ENCODE peak calls at places on chromosomes 4 and X, in five cellular contexts. J, Z, C, A and V are unnamed samples.

GRCh38 chr4:142567199-142567598 is 278.9 kb downstream of the INPP4B start:
- DNase-seq in A (peak), Z (no peak), J (no peak), C (no peak), V (no peak)

GRCh38 chr4:38860788-38861424 is 4.3 kb upstream of the TLR6 start:
- DNase-seq in Z (peak), J (peak), A (no peak), C (peak), V (peak)

GRCh38 chrX:120456973-120457372 is 12.1 kb downstream of the LAMP2 start:
- DNase-seq in Z (no peak), A (no peak), J (peak), C (no peak), V (peak)

GRCh38 chr4:168859888-168860694 is 150.0 kb downstream of the CBR4 start:
- DNase-seq in Z (no peak), J (no peak), C (no peak), A (no peak), V (no peak)

GRCh38 chrX:49209434-49210251 is 9.7 kb upstream of the SYP start:
- DNase-seq in J (no peak), A (no peak), C (no peak), Z (no peak), V (no peak)

GRCh38 chrX:105837227-105837626 is 14.9 kb downstream of the NRK start:
- DNase-seq in A (no peak), C (no peak), Z (no peak), J (peak), V (peak)

GRCh38 chrX:1860936-1861670 is 246.2 kb downstream of the ASMT start:
- DNase-seq in C (no peak), Z (no peak), J (no peak), A (no peak), V (no peak)

GRCh38 chrX:44795945-44796450 is 47.8 kb upstream of the DUSP21 start:
- DNase-seq in C (no peak), Z (no peak), J (peak), A (no peak), V (no peak)

GRCh38 chrX:47191806-47192401 is 1.7 kb upstream of the UBA1 start:
- DNase-seq in A (no peak), J (no peak), C (no peak), Z (no peak), V (no peak)

GRCh38 chrX:101460669-101461068 is 24.6 kb upstream of the ARMCX4 start:
- DNase-seq in J (peak), Z (no peak), A (no peak), C (no peak), V (no peak)

GRCh38 chrX:121832446-121832845 is 785.0 kb downstream of the GLUD2 start:
- DNase-seq in Z (no peak), A (no peak), J (no peak), C (no peak), V (peak)

GRCh38 chr4:140012688-140013087 is 141.3 kb downstream of the MAML3 start:
- DNase-seq in J (peak), C (peak), A (peak), Z (peak), V (peak)

GRCh38 chr4:54967289-54967688 is 158.1 kb downstream of the KDR start:
- DNase-seq in Z (no peak), A (no peak), J (no peak), C (no peak), V (no peak)

GRCh38 chr4:94722748-94723147 is 35.0 kb upstream of the BMPR1B start:
- DNase-seq in J (no peak), Z (no peak), C (no peak), A (no peak), V (no peak)

GRCh38 chrX:53684415-53685192 is 1.9 kb downstream of the HUWE1 start:
- DNase-seq in A (no peak), C (no peak), J (peak), Z (no peak), V (no peak)

GRCh38 chrX:24023972-24024664 is 2.9 kb downstream of the KLHL15 start:
- DNase-seq in J (peak), Z (no peak), A (no peak), C (no peak), V (peak)

GRCh38 chr4:119284876-119285611 is 36.9 kb downstream of the FABP2 start:
- DNase-seq in Z (no peak), J (peak), A (no peak), C (no peak), V (peak)

GRCh38 chr4:168839758-168840385 is 170.2 kb downstream of the CBR4 start:
- DNase-seq in A (no peak), Z (no peak), J (no peak), C (no peak), V (no peak)

GRCh38 chrX:63275127-63275526 is 76.0 kb downstream of the SPIN4 start:
- DNase-seq in A (no peak), C (no peak), Z (no peak), J (peak), V (peak)

GRCh38 chr4:88900432-88900831 is 156.6 kb downstream of the FAM13A start:
- DNase-seq in A (no peak), J (peak), Z (no peak), C (no peak), V (peak)

GRCh38 chr4:72525938-72526337 is 43.1 kb downstream of the ADAMTS3 start:
- DNase-seq in C (no peak), Z (no peak), J (peak), A (no peak), V (peak)

GRCh38 chrX:1242901-1243402 is 25.7 kb upstream of the CSF2RA start:
- DNase-seq in C (no peak), Z (no peak), J (peak), A (no peak), V (peak)

GRCh38 chr4:7131498-7132031 is 60.8 kb upstream of the SORCS2 start:
- DNase-seq in A (no peak), Z (no peak), J (no peak), C (no peak), V (no peak)

GRCh38 chrX:49901068-49901467 is 21.3 kb upstream of the CLCN5 start:
- DNase-seq in J (no peak), C (no peak), Z (no peak), A (no peak), V (no peak)

GRCh38 chrX:129808829-129809745 is 29.3 kb downstream of the SASH3 start:
- DNase-seq in C (no peak), Z (no peak), A (no peak), J (no peak), V (no peak)

GRCh38 chrX:136954930-136955329 is 74.4 kb upstream of the RBMX start:
- DNase-seq in A (no peak), Z (no peak), J (peak), C (no peak), V (peak)

GRCh38 chrX:97065973-97066372 is 182.3 kb downstream of the RPA4 start:
- DNase-seq in Z (no peak), A (no peak), C (no peak), J (no peak), V (peak)

GRCh38 chr4:163866728-163867313 is 372.3 kb downstream of the TMA16 start:
- DNase-seq in Z (no peak), C (no peak), J (peak), A (no peak), V (peak)

GRCh38 chr4:1593881-1594345 is 90.2 kb downstream of the FAM53A start:
- DNase-seq in C (no peak), J (no peak), A (no peak), Z (no peak), V (no peak)

GRCh38 chr4:51932261-51932660 is 87.9 kb downstream of the LRRC66 start:
- DNase-seq in C (no peak), Z (no peak), A (no peak), J (no peak), V (no peak)

GRCh38 chrX:134764202-134764785 is 106.0 kb upstream of the PLAC1 start:
- DNase-seq in J (peak), A (no peak), C (no peak), Z (no peak), V (peak)

GRCh38 chr4:53591372-53591892 is at the start of gene LNX1:
- DNase-seq in A (no peak), Z (no peak), J (peak), C (no peak), V (no peak)